ENCODE peak calls at places on chromosomes 7 and 10, in eight cellular contexts. E is neuronal stem cell; I is naive thymus-derived CD4-positive, alpha-beta T cell; J is psoas muscle; T is GM23248; N is SJSA1; O is uterus; R is adrenal gland. G is an unnamed sample.
A peak's percentile ranks its signal among the peaks of the same experiment; 100 is the strongest.

GRCh38 chr7:46257766-46258448 is 336.8 kb upstream of the IGFBP3 start:
- DNase-seq in O (no peak), N (peak; percentile 59), J (no peak), I (no peak), T (peak; percentile 96), R (no peak), E (no peak), G (no peak)

GRCh38 chr7:103921692-103922091 is 67.8 kb downstream of the RELN start:
- DNase-seq in O (no peak), N (no peak), E (no peak), J (no peak), I (no peak), R (no peak), T (no peak), G (no peak)

GRCh38 chr7:94823952-94824351 is 83.4 kb upstream of the PPP1R9A start:
- DNase-seq in J (no peak), T (peak; percentile 26), I (no peak), O (no peak), N (no peak), R (no peak), E (no peak), G (no peak)

GRCh38 chr7:86778271-86778670 is 134.6 kb downstream of the GRM3 start:
- DNase-seq in O (no peak), N (no peak), I (no peak), E (no peak), R (no peak), T (no peak), J (no peak), G (no peak)

GRCh38 chr10:7473474-7473873 is 62.6 kb upstream of the SFMBT2 start:
- DNase-seq in O (no peak), T (no peak), E (no peak), R (no peak), J (no peak), I (no peak), N (no peak), G (no peak)

GRCh38 chr7:32223721-32224120 is 153.5 kb upstream of the PDE1C start:
- DNase-seq in O (no peak), J (no peak), R (no peak), N (no peak), E (no peak), T (no peak), I (no peak), G (no peak)

GRCh38 chr7:44520574-44520973 is 20.6 kb downstream of the NPC1L1 start:
- DNase-seq in N (no peak), R (no peak), E (no peak), T (no peak), J (no peak), O (no peak), I (no peak), G (no peak)

GRCh38 chr7:157402911-157403534 is 66.2 kb downstream of the DNAJB6 start:
- DNase-seq in T (no peak), J (no peak), E (no peak), N (peak; percentile 33), I (no peak), R (no peak), O (no peak), G (no peak)

GRCh38 chr7:91164948-91165845 is 99.0 kb upstream of the FZD1 start:
- DNase-seq in O (no peak), J (no peak), I (no peak), R (no peak), E (no peak), T (peak; percentile 93), N (peak; percentile 12), G (no peak)

GRCh38 chr10:84948644-84949043 is 620.3 kb downstream of the CCSER2 start:
- DNase-seq in O (no peak), J (no peak), I (no peak), R (no peak), E (no peak), N (no peak), T (no peak), G (no peak)

GRCh38 chr7:155807013-155807804 is 5.1 kb downstream of the SHH start:
- DNase-seq in N (no peak), I (no peak), O (no peak), E (no peak), R (no peak), J (no peak), T (no peak), G (no peak)

GRCh38 chr7:143325215-143325614 is 9.3 kb downstream of the CLCN1 start:
- DNase-seq in N (no peak), O (no peak), T (no peak), I (no peak), J (no peak), E (no peak), R (no peak), G (no peak)

GRCh38 chr7:121195859-121196588 is 132.8 kb upstream of the WNT16 start:
- DNase-seq in O (no peak), T (no peak), R (no peak), J (no peak), E (no peak), N (no peak), I (no peak), G (no peak)

GRCh38 chr10:110226555-110226925 is 19.1 kb downstream of the MXI1 start:
- DNase-seq in N (no peak), I (peak; percentile 86), J (peak; percentile 96), R (peak; percentile 94), T (peak; percentile 96), E (peak; percentile 87), O (peak; percentile 89), G (peak; percentile 91)

GRCh38 chr7:107949443-107949935 is 53.5 kb downstream of the LAMB1 start:
- DNase-seq in J (no peak), I (no peak), O (no peak), T (no peak), E (no peak), N (no peak), R (no peak), G (no peak)

GRCh38 chr7:94352854-94353253 is 41.8 kb upstream of the COL1A2 start:
- DNase-seq in R (no peak), T (no peak), O (no peak), N (no peak), E (no peak), I (no peak), J (no peak), G (no peak)

GRCh38 chr10:24989867-24990266 is 26.1 kb downstream of the ENKUR start:
- DNase-seq in R (no peak), T (peak; percentile 29), E (no peak), J (no peak), I (no peak), O (no peak), N (no peak), G (no peak)

GRCh38 chr10:123583639-123584418 is 82.3 kb upstream of the GPR26 start:
- DNase-seq in N (no peak), O (peak; percentile 80), J (peak; percentile 88), T (peak; percentile 96), R (peak; percentile 81), E (peak; percentile 65), I (peak; percentile 31), G (peak; percentile 94)

GRCh38 chr10:52644678-52645434 is 127.7 kb downstream of the MBL2 start:
- DNase-seq in J (no peak), O (no peak), T (peak; percentile 64), R (peak; percentile 31), I (no peak), N (peak; percentile 36), E (peak; percentile 23), G (peak; percentile 39)

GRCh38 chr7:50608196-50608906 is 43.1 kb upstream of the DDC start:
- DNase-seq in N (no peak), E (no peak), R (no peak), J (no peak), O (no peak), I (no peak), T (no peak), G (no peak)

GRCh38 chr7:108448777-108449576 is 7.3 kb downstream of the NRCAM start:
- DNase-seq in R (no peak), T (no peak), I (no peak), N (no peak), J (no peak), E (peak; percentile 74), O (no peak), G (no peak)

GRCh38 chr7:83633516-83633915 is 15.4 kb downstream of the SEMA3E start:
- DNase-seq in N (no peak), O (no peak), R (no peak), J (no peak), I (no peak), T (no peak), E (no peak), G (no peak)

GRCh38 chr7:83629117-83629880 is 19.6 kb downstream of the SEMA3E start:
- DNase-seq in E (no peak), T (no peak), O (no peak), N (no peak), R (no peak), I (no peak), J (no peak), G (peak; percentile 90)
- H3K27ac ChIP-seq in E (no peak overlapping the region), T (no peak overlapping the region), O (no peak overlapping the region), N (no peak overlapping the region), R (no peak overlapping the region), I (no peak overlapping the region), J (no peak overlapping the region), G (peak overlapping the region; percentile 32)

GRCh38 chr10:77512219-77512578 is 125.4 kb downstream of the KCNMA1 start:
- DNase-seq in E (no peak), N (no peak), O (no peak), T (peak; percentile 60), R (no peak), I (no peak), J (no peak), G (no peak)
- H3K4me3 ChIP-seq in E (no peak overlapping the region), N (no peak overlapping the region), O (no peak overlapping the region), T (no peak overlapping the region), R (no peak overlapping the region), I (no peak overlapping the region), J (no peak overlapping the region), G (no peak overlapping the region)

GRCh38 chr7:123974326-123974908 is 49.4 kb downstream of the SPAM1 start:
- DNase-seq in E (no peak), J (no peak), I (no peak), O (no peak), N (no peak), R (no peak), T (no peak), G (no peak)
- H3K27ac ChIP-seq in E (no peak overlapping the region), J (no peak overlapping the region), I (no peak overlapping the region), O (no peak overlapping the region), N (no peak overlapping the region), R (no peak overlapping the region), T (no peak overlapping the region), G (no peak overlapping the region)

DNA sequence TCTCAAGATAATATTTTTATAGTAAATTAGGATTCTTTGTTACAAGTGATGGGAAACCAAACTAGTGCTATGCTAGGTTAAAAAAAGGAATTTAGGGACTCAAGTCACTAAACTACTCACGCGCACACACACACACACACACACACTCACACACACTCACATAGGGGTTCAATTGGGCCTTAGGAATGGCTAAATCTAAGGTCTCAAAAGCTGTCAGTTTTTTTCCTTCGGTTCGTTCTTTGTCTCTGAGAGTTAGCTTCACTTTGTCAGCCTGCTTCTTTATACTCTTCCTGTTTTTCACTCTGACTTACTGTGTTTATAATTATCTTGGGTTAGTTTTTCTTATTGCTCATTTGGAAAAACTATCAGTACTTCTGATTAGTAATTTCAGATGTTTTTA is 138.9 kb downstream of the ADK start:
- DNase-seq in I (no peak), R (no peak), J (no peak), N (peak; percentile 25), E (peak; percentile 31), O (no peak), T (peak; percentile 43), G (peak; percentile 28)
- H3K4me3 ChIP-seq in I (no peak overlapping the region), R (no peak overlapping the region), J (no peak overlapping the region), N (no peak overlapping the region), E (no peak overlapping the region), O (peak overlapping the region; percentile 9), T (peak overlapping the region; percentile 61), G (no peak overlapping the region)

GRCh38 chr10:22344781-22345300 is 455 bp upstream of the SPAG6 start:
- DNase-seq in I (no peak), R (no peak), O (no peak), T (no peak), N (no peak), E (peak; percentile 12), J (no peak), G (no peak)
- H3K27ac ChIP-seq in I (no peak overlapping the region), R (no peak overlapping the region), O (no peak overlapping the region), T (no peak overlapping the region), N (no peak overlapping the region), E (no peak overlapping the region), J (no peak overlapping the region), G (no peak overlapping the region)

G was measured in thyroid gland.